ENCODE peak calls at places on chromosomes 6 and 20, in ten cellular contexts. One of them, this sample, is unnamed.

GRCh38 chr6:4039348-4039747 is 39.6 kb downstream of the FAM217A start:
- DNase-seq in CD8-positive, alpha-beta T cell: no peak
- DNase-seq in BE2C: no peak
- DNase-seq in foreskin fibroblast: no peak
- DNase-seq in AG10803: no peak
- DNase-seq in fibroblast of lung: no peak
- DNase-seq in Peyer's patch: no peak
- DNase-seq in HCT116: no peak
- DNase-seq in AG04450: no peak
- DNase-seq in CD14-positive monocyte: no peak
- DNase-seq in this sample: no peak

GRCh38 chr20:35007891-35008290 is 52.2 kb downstream of the MYH7B start:
- DNase-seq in CD8-positive, alpha-beta T cell: peak
- DNase-seq in BE2C: no peak
- DNase-seq in foreskin fibroblast: no peak
- DNase-seq in AG10803: no peak
- DNase-seq in fibroblast of lung: no peak
- DNase-seq in Peyer's patch: peak
- DNase-seq in HCT116: no peak
- DNase-seq in AG04450: no peak
- DNase-seq in CD14-positive monocyte: no peak
- DNase-seq in this sample: no peak

GRCh38 chr6:169838291-169839028 is 87.0 kb downstream of the ERMARD start:
- DNase-seq in CD8-positive, alpha-beta T cell: no peak
- DNase-seq in BE2C: peak
- DNase-seq in foreskin fibroblast: no peak
- DNase-seq in AG10803: no peak
- DNase-seq in fibroblast of lung: no peak
- DNase-seq in Peyer's patch: no peak
- DNase-seq in HCT116: no peak
- DNase-seq in AG04450: no peak
- DNase-seq in CD14-positive monocyte: no peak
- DNase-seq in this sample: no peak

GRCh38 chr20:10603971-10604864 is 69.6 kb downstream of the JAG1 start:
- DNase-seq in CD8-positive, alpha-beta T cell: no peak
- DNase-seq in BE2C: no peak
- DNase-seq in foreskin fibroblast: peak
- DNase-seq in AG10803: peak
- DNase-seq in fibroblast of lung: peak
- DNase-seq in Peyer's patch: no peak
- DNase-seq in HCT116: peak
- DNase-seq in AG04450: peak
- DNase-seq in CD14-positive monocyte: no peak
- DNase-seq in this sample: peak

GRCh38 chr6:19301980-19302379 is 535.2 kb upstream of the ID4 start:
- DNase-seq in CD8-positive, alpha-beta T cell: no peak
- DNase-seq in BE2C: no peak
- DNase-seq in foreskin fibroblast: peak
- DNase-seq in AG10803: peak
- DNase-seq in fibroblast of lung: peak
- DNase-seq in Peyer's patch: no peak
- DNase-seq in HCT116: no peak
- DNase-seq in AG04450: no peak
- DNase-seq in CD14-positive monocyte: no peak
- DNase-seq in this sample: no peak

GRCh38 chr6:80437186-80437585 is 330.7 kb downstream of the BCKDHB start:
- DNase-seq in CD8-positive, alpha-beta T cell: no peak
- DNase-seq in BE2C: no peak
- DNase-seq in foreskin fibroblast: no peak
- DNase-seq in AG10803: peak
- DNase-seq in fibroblast of lung: no peak
- DNase-seq in Peyer's patch: no peak
- DNase-seq in HCT116: no peak
- DNase-seq in AG04450: no peak
- DNase-seq in CD14-positive monocyte: no peak
- DNase-seq in this sample: no peak

GRCh38 chr6:162620067-162620466 is 107.5 kb downstream of the PRKN start:
- DNase-seq in CD8-positive, alpha-beta T cell: no peak
- DNase-seq in BE2C: no peak
- DNase-seq in foreskin fibroblast: no peak
- DNase-seq in AG10803: no peak
- DNase-seq in fibroblast of lung: no peak
- DNase-seq in Peyer's patch: no peak
- DNase-seq in HCT116: no peak
- DNase-seq in AG04450: no peak
- DNase-seq in CD14-positive monocyte: no peak
- DNase-seq in this sample: no peak

GRCh38 chr6:132491303-132491702 is 21.6 kb downstream of the STX7 start:
- DNase-seq in CD8-positive, alpha-beta T cell: no peak
- DNase-seq in BE2C: peak
- DNase-seq in foreskin fibroblast: peak
- DNase-seq in AG10803: peak
- DNase-seq in fibroblast of lung: peak
- DNase-seq in Peyer's patch: no peak
- DNase-seq in HCT116: no peak
- DNase-seq in AG04450: no peak
- DNase-seq in CD14-positive monocyte: peak
- DNase-seq in this sample: no peak

GRCh38 chr6:168128006-168128630 is 49.1 kb upstream of the FRMD1 start:
- DNase-seq in CD8-positive, alpha-beta T cell: peak
- DNase-seq in BE2C: no peak
- DNase-seq in foreskin fibroblast: no peak
- DNase-seq in AG10803: no peak
- DNase-seq in fibroblast of lung: no peak
- DNase-seq in Peyer's patch: peak
- DNase-seq in HCT116: no peak
- DNase-seq in AG04450: no peak
- DNase-seq in CD14-positive monocyte: no peak
- DNase-seq in this sample: no peak

GRCh38 chr6:30591008-30591407 is 19.8 kb downstream of the ABCF1 start:
- DNase-seq in CD8-positive, alpha-beta T cell: no peak
- DNase-seq in BE2C: no peak
- DNase-seq in foreskin fibroblast: peak
- DNase-seq in AG10803: peak
- DNase-seq in fibroblast of lung: peak
- DNase-seq in Peyer's patch: no peak
- DNase-seq in HCT116: no peak
- DNase-seq in AG04450: peak
- DNase-seq in CD14-positive monocyte: no peak
- DNase-seq in this sample: no peak

GRCh38 chr6:5513393-5513792 is 252.1 kb downstream of the FARS2 start:
- DNase-seq in CD8-positive, alpha-beta T cell: no peak
- DNase-seq in BE2C: no peak
- DNase-seq in foreskin fibroblast: no peak
- DNase-seq in AG10803: no peak
- DNase-seq in fibroblast of lung: no peak
- DNase-seq in Peyer's patch: no peak
- DNase-seq in HCT116: no peak
- DNase-seq in AG04450: no peak
- DNase-seq in CD14-positive monocyte: no peak
- DNase-seq in this sample: no peak

GRCh38 chr20:9287062-9287461 is 218.2 kb downstream of the PLCB4 start:
- DNase-seq in CD8-positive, alpha-beta T cell: no peak
- DNase-seq in BE2C: no peak
- DNase-seq in foreskin fibroblast: no peak
- DNase-seq in AG10803: no peak
- DNase-seq in fibroblast of lung: no peak
- DNase-seq in Peyer's patch: no peak
- DNase-seq in HCT116: no peak
- DNase-seq in AG04450: no peak
- DNase-seq in CD14-positive monocyte: no peak
- DNase-seq in this sample: no peak

GRCh38 chr20:32216396-32217142 is 8.9 kb downstream of the POFUT1 start:
- DNase-seq in CD8-positive, alpha-beta T cell: no peak
- DNase-seq in BE2C: no peak
- DNase-seq in foreskin fibroblast: no peak
- DNase-seq in AG10803: no peak
- DNase-seq in fibroblast of lung: no peak
- DNase-seq in Peyer's patch: peak
- DNase-seq in HCT116: no peak
- DNase-seq in AG04450: no peak
- DNase-seq in CD14-positive monocyte: no peak
- DNase-seq in this sample: no peak
- TF ChIP-seq CTCF in CD8-positive, alpha-beta T cell: no peak
- TF ChIP-seq CTCF in BE2C: no peak
- TF ChIP-seq CTCF in foreskin fibroblast: no peak
- TF ChIP-seq CTCF in AG10803: no peak
- TF ChIP-seq CTCF in fibroblast of lung: no peak
- TF ChIP-seq CTCF in Peyer's patch: peak
- TF ChIP-seq CTCF in HCT116: no peak
- TF ChIP-seq CTCF in AG04450: no peak
- TF ChIP-seq CTCF in CD14-positive monocyte: no peak
- TF ChIP-seq CTCF in this sample: no peak

GRCh38 chr6:112253842-112254816 is at the start of gene LAMA4:
- DNase-seq in CD8-positive, alpha-beta T cell: no peak
- DNase-seq in BE2C: peak
- DNase-seq in foreskin fibroblast: peak
- DNase-seq in AG10803: peak
- DNase-seq in fibroblast of lung: peak
- DNase-seq in Peyer's patch: no peak
- DNase-seq in HCT116: no peak
- DNase-seq in AG04450: no peak
- DNase-seq in CD14-positive monocyte: no peak
- DNase-seq in this sample: peak
- TF ChIP-seq CTCF in CD8-positive, alpha-beta T cell: no peak
- TF ChIP-seq CTCF in BE2C: no peak
- TF ChIP-seq CTCF in foreskin fibroblast: no peak
- TF ChIP-seq CTCF in AG10803: no peak
- TF ChIP-seq CTCF in fibroblast of lung: no peak
- TF ChIP-seq CTCF in Peyer's patch: no peak
- TF ChIP-seq CTCF in HCT116: no peak
- TF ChIP-seq CTCF in AG04450: no peak
- TF ChIP-seq CTCF in CD14-positive monocyte: no peak
- TF ChIP-seq CTCF in this sample: no peak

DNA sequence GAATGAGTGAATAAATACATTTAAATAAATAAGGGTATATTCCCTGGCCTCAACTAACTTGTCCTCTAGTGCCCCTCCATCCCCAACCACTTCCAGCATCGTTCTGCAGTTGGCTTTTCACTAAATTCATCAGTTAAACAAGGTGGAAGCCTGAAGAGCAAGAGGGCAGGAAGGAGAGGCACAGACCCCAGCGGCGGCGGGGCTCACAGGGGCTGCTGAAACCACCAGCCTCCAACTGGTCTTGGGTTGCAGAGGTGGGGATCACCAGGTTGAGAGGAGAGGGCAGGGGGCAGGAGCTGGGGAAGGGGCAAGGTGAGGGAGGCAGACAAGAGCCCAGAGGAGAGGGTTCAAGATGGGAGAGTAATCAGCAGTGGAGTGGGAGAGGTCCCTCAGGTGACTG is 27.1 kb downstream of the KCNK5 start:
- DNase-seq in CD8-positive, alpha-beta T cell: no peak
- DNase-seq in BE2C: no peak
- DNase-seq in foreskin fibroblast: no peak
- DNase-seq in AG10803: no peak
- DNase-seq in fibroblast of lung: no peak
- DNase-seq in Peyer's patch: no peak
- DNase-seq in HCT116: no peak
- DNase-seq in AG04450: no peak
- DNase-seq in CD14-positive monocyte: no peak
- DNase-seq in this sample: no peak
- TF ChIP-seq CTCF in CD8-positive, alpha-beta T cell: no peak
- TF ChIP-seq CTCF in BE2C: no peak
- TF ChIP-seq CTCF in foreskin fibroblast: no peak
- TF ChIP-seq CTCF in AG10803: no peak
- TF ChIP-seq CTCF in fibroblast of lung: no peak
- TF ChIP-seq CTCF in Peyer's patch: no peak
- TF ChIP-seq CTCF in HCT116: no peak
- TF ChIP-seq CTCF in AG04450: no peak
- TF ChIP-seq CTCF in CD14-positive monocyte: no peak
- TF ChIP-seq CTCF in this sample: no peak

GRCh38 chr6:87837444-87837843 is 135.4 kb upstream of the AKIRIN2 start:
- DNase-seq in CD8-positive, alpha-beta T cell: no peak
- DNase-seq in BE2C: no peak
- DNase-seq in foreskin fibroblast: no peak
- DNase-seq in AG10803: no peak
- DNase-seq in fibroblast of lung: no peak
- DNase-seq in Peyer's patch: no peak
- DNase-seq in HCT116: no peak
- DNase-seq in AG04450: no peak
- DNase-seq in CD14-positive monocyte: no peak
- DNase-seq in this sample: no peak

GRCh38 chr6:87837876-87838275 is 135.8 kb upstream of the AKIRIN2 start:
- DNase-seq in CD8-positive, alpha-beta T cell: no peak
- DNase-seq in BE2C: no peak
- DNase-seq in foreskin fibroblast: no peak
- DNase-seq in AG10803: no peak
- DNase-seq in fibroblast of lung: no peak
- DNase-seq in Peyer's patch: no peak
- DNase-seq in HCT116: no peak
- DNase-seq in AG04450: no peak
- DNase-seq in CD14-positive monocyte: no peak
- DNase-seq in this sample: no peak

DNA sequence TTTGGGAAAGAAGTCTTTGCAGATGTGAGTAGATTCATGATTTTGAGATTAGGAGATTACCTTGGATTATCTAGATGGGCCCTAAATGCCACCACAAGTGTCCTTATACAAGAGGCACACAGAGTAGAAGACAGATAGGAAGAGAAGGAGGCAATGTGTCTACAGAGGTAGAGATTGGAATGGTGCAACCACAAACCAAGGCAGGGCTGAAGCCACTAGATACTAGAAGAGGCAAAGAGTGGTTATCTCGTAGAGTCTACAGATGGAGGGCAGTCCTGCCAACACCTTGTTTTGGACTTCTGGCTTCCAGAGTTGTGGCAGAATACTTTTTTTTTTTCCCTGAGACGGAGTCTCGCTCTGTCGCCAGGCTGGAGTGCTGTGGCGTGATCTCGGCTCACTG is 138.3 kb upstream of the AKIRIN2 start:
- DNase-seq in CD8-positive, alpha-beta T cell: no peak
- DNase-seq in BE2C: no peak
- DNase-seq in foreskin fibroblast: no peak
- DNase-seq in AG10803: no peak
- DNase-seq in fibroblast of lung: no peak
- DNase-seq in Peyer's patch: no peak
- DNase-seq in HCT116: no peak
- DNase-seq in AG04450: no peak
- DNase-seq in CD14-positive monocyte: no peak
- DNase-seq in this sample: no peak
- TF ChIP-seq CTCF in CD8-positive, alpha-beta T cell: no peak
- TF ChIP-seq CTCF in BE2C: no peak
- TF ChIP-seq CTCF in foreskin fibroblast: no peak
- TF ChIP-seq CTCF in AG10803: no peak
- TF ChIP-seq CTCF in fibroblast of lung: no peak
- TF ChIP-seq CTCF in Peyer's patch: no peak
- TF ChIP-seq CTCF in HCT116: no peak
- TF ChIP-seq CTCF in AG04450: no peak
- TF ChIP-seq CTCF in CD14-positive monocyte: no peak
- TF ChIP-seq CTCF in this sample: no peak